ENCODE peak calls at places on chromosomes 6 and 20, in eight cellular contexts. W is NCI-H2171 treated with DMSO at 0.1 percent for 48 hours; H is CD8-positive, alpha-beta memory T cell; S is NCI-H2081; Q is activated CD4-positive, alpha-beta T cell treated with anti-CD3 and anti-CD28 coated beads, Interleukin-2, amount 50 U/mL, for 1 hour; F is left ventricle myocardium inferior; L is astrocyte of the spinal cord; U is effector memory CD4-positive, alpha-beta T cell. C is an unnamed sample.

GRCh38 chr6:37783025-37783825 is 36.3 kb upstream of the ZFAND3 start:
- DNase-seq in H (no peak), Q (no peak), W (peak), F (peak), L (peak), U (no peak), S (no peak), C (no peak)

GRCh38 chr6:20362623-20363022 is 39.1 kb upstream of the E2F3 start:
- DNase-seq in S (no peak), F (no peak), H (no peak), Q (no peak), L (no peak), W (no peak), U (no peak), C (no peak)

GRCh38 chr6:11258260-11259237 is 26.1 kb upstream of the NEDD9 start:
- DNase-seq in L (peak), Q (peak), U (no peak), F (no peak), W (no peak), S (no peak), H (peak), C (no peak)

GRCh38 chr20:9506964-9507369 is 7.4 kb upstream of the LAMP5 start:
- DNase-seq in F (no peak), U (no peak), S (no peak), W (no peak), H (no peak), Q (no peak), L (no peak), C (no peak)

GRCh38 chr6:35543459-35544193 is 30.9 kb upstream of the TULP1 start:
- DNase-seq in Q (no peak), F (no peak), L (no peak), W (no peak), S (no peak), H (no peak), U (no peak), C (no peak)

GRCh38 chr6:87093199-87093598 is 1.7 kb downstream of the CGA start:
- DNase-seq in L (no peak), W (no peak), Q (no peak), S (no peak), H (no peak), U (no peak), F (no peak), C (no peak)

GRCh38 chr20:17680836-17681740 is 954 bp downstream of the RRBP1 start:
- DNase-seq in S (peak), Q (peak), L (peak), U (peak), H (peak), W (peak), F (peak), C (peak)

GRCh38 chr6:89117285-89118108 is at the start of gene SRSF12:
- DNase-seq in Q (peak), S (peak), H (peak), F (peak), W (peak), L (no peak), U (peak), C (peak)

GRCh38 chr6:46184114-46184513 is 13.3 kb upstream of the ENPP5 start:
- DNase-seq in U (no peak), F (no peak), L (peak), Q (no peak), S (no peak), W (no peak), H (no peak), C (no peak)

GRCh38 chr6:159654483-159655098 is 38.5 kb downstream of the SOD2 start:
- DNase-seq in F (no peak), Q (no peak), W (peak), S (peak), H (no peak), U (no peak), L (peak), C (peak)

GRCh38 chr6:144338951-144339681 is 54.0 kb downstream of the UTRN start:
- DNase-seq in L (no peak), U (no peak), S (no peak), H (no peak), W (no peak), F (no peak), Q (no peak), C (no peak)

GRCh38 chr6:41427642-41428401 is 92.4 kb downstream of the NCR2 start:
- DNase-seq in F (peak), U (no peak), S (peak), W (peak), L (no peak), Q (peak), H (no peak), C (peak)

GRCh38 chr6:48560408-48560807 is 449.4 kb upstream of the PTCHD4 start:
- DNase-seq in W (no peak), H (no peak), Q (no peak), U (no peak), L (peak), F (no peak), S (no peak), C (no peak)

GRCh38 chr6:135296715-135297114 is 115.6 kb downstream of the MYB start:
- DNase-seq in U (no peak), L (no peak), W (no peak), F (no peak), H (no peak), S (no peak), Q (no peak), C (no peak)

GRCh38 chr6:37920667-37921066 is 101.1 kb downstream of the ZFAND3 start:
- DNase-seq in L (no peak), S (peak), H (no peak), W (no peak), U (no peak), Q (no peak), F (no peak), C (no peak)

C was measured in B cell.